ENCODE peak calls at places on chromosomes 5 and 9, in five cellular contexts. N, X, J, P and C are unnamed samples.
A peak's percentile ranks its signal among the peaks of the same experiment; 100 is the strongest.

GRCh38 chr9:7844283-7844682 is 44.7 kb upstream of the DMAC1 start:
- DNase-seq in J (peak; percentile 7), P (no peak), N (no peak), X (no peak), C (peak; percentile 14)

GRCh38 chr9:88932766-88933165 is 58.5 kb upstream of the S1PR3 start:
- DNase-seq in N (peak; percentile 81), P (no peak), X (no peak), J (no peak), C (no peak)

GRCh38 chr9:13351768-13352386 is 72.4 kb upstream of the MPDZ start:
- DNase-seq in J (peak; percentile 65), X (no peak), P (no peak), N (peak; percentile 61), C (no peak)

GRCh38 chr5:16666861-16667481 is 50.2 kb upstream of the RETREG1 start:
- DNase-seq in X (no peak), J (peak; percentile 15), P (peak; percentile 87), N (peak; percentile 31), C (no peak)

GRCh38 chr9:75265525-75265972 is 177.2 kb downstream of the OSTF1 start:
- DNase-seq in X (peak; percentile 45), P (no peak), J (peak; percentile 42), N (peak; percentile 20), C (peak; percentile 12)

GRCh38 chr9:91253488-91253887 is 108.2 kb downstream of the AUH start:
- DNase-seq in N (no peak), P (no peak), X (no peak), J (peak; percentile 31), C (no peak)

GRCh38 chr9:123157216-123157615 is 111.2 kb downstream of the STRBP start:
- DNase-seq in X (no peak), N (no peak), J (peak; percentile 50), P (no peak), C (no peak)

GRCh38 chr5:65809817-65810531 is 88.0 kb downstream of the NLN start:
- DNase-seq in P (peak; percentile 87), X (no peak), J (peak; percentile 62), N (no peak), C (peak; percentile 24)

GRCh38 chr5:134874831-134875655 is 872 bp downstream of the TXNDC15 start:
- DNase-seq in P (peak; percentile 76), J (peak; percentile 88), X (peak; percentile 73), N (no peak), C (peak; percentile 75)

GRCh38 chr9:14221119-14221518 is 92.8 kb downstream of the NFIB start:
- DNase-seq in X (no peak), N (no peak), J (peak; percentile 30), P (no peak), C (no peak)

GRCh38 chr5:172052454-172053236 is 46.2 kb upstream of the FBXW11 start:
- DNase-seq in X (no peak), J (peak; percentile 86), N (no peak), P (peak; percentile 90), C (no peak)

GRCh38 chr9:98726735-98727134 is 18.0 kb upstream of the GABBR2 start:
- DNase-seq in N (no peak), P (no peak), J (peak; percentile 90), X (no peak), C (peak; percentile 48)

GRCh38 chr5:122076669-122077450 is 1.2 kb downstream of the LOX start:
- DNase-seq in N (peak; percentile 29), P (peak; percentile 88), X (peak; percentile 78), J (peak; percentile 76), C (peak; percentile 49)

GRCh38 chr9:114025196-114025753 is 52.8 kb downstream of the AMBP start:
- DNase-seq in J (no peak), N (no peak), P (no peak), X (peak; percentile 22), C (no peak)

GRCh38 chr5:72114629-72115028 is 7.4 kb downstream of the MAP1B start:
- DNase-seq in X (no peak), P (no peak), J (no peak), N (no peak), C (no peak)

GRCh38 chr5:119332978-119333401 is 22.8 kb upstream of the TNFAIP8 start:
- DNase-seq in X (no peak), N (no peak), J (no peak), P (no peak), C (no peak)

GRCh38 chr5:53262348-53262970 is 152.9 kb upstream of the MOCS2 start:
- DNase-seq in P (no peak), J (peak; percentile 72), N (no peak), X (no peak), C (no peak)

GRCh38 chr9:124267271-124267807 is 9.6 kb downstream of the NEK6 start:
- DNase-seq in P (no peak), N (no peak), J (peak; percentile 85), X (peak; percentile 87), C (peak; percentile 63)

GRCh38 chr5:52517667-52518066 is 270.0 kb upstream of the ITGA1 start:
- DNase-seq in J (no peak), N (no peak), X (no peak), P (peak; percentile 28), C (no peak)

GRCh38 chr5:27125856-27126255 is 87.5 kb upstream of the CDH9 start:
- DNase-seq in P (no peak), N (no peak), J (no peak), X (no peak), C (no peak)

GRCh38 chr9:110249639-110250038 is 6.7 kb downstream of the TXN start:
- DNase-seq in P (no peak), X (no peak), J (no peak), N (no peak), C (no peak)

GRCh38 chr5:68239485-68239884 is 23.9 kb downstream of the PIK3R1 start:
- DNase-seq in X (peak; percentile 50), N (no peak), P (peak; percentile 80), J (peak; percentile 90), C (no peak)

GRCh38 chr9:83231039-83231438 is 168.1 kb upstream of the RASEF start:
- DNase-seq in P (no peak), N (no peak), X (no peak), J (no peak), C (no peak)

GRCh38 chr5:54520438-54520846 is 2.9 kb downstream of the SNX18 start:
- DNase-seq in N (no peak), X (peak; percentile 50), P (no peak), J (peak; percentile 56), C (no peak)

GRCh38 chr9:4489919-4490704 is at the start of gene SLC1A1:
- DNase-seq in X (peak; percentile 49), N (peak; percentile 48), J (peak; percentile 21), P (peak; percentile 81), C (peak; percentile 49)

GRCh38 chr5:10424124-10424731 is 17.5 kb upstream of the ROPN1L start:
- DNase-seq in J (peak; percentile 44), X (no peak), P (no peak), N (no peak), C (no peak)

GRCh38 chr5:91119265-91119664 is 263.9 kb downstream of the ARRDC3 start:
- DNase-seq in P (no peak), N (no peak), J (no peak), X (no peak), C (no peak)

GRCh38 chr9:126342621-126343031 is 16.0 kb downstream of the MVB12B start:
- DNase-seq in J (no peak), X (no peak), N (no peak), P (no peak), C (no peak)

GRCh38 chr5:178688551-178688950 is 41.9 kb downstream of the ZNF354A start:
- DNase-seq in X (no peak), P (no peak), J (no peak), N (no peak), C (no peak)

GRCh38 chr9:71763752-71764332 is 4.5 kb downstream of the CEMIP2 start:
- DNase-seq in X (no peak), J (no peak), P (no peak), N (no peak), C (no peak)

GRCh38 chr9:106862115-106862945 is 636 bp upstream of the ZNF462 start:
- DNase-seq in P (peak; percentile 64), N (no peak), X (peak; percentile 49), J (peak; percentile 52), C (peak; percentile 45)

GRCh38 chr5:103093727-103094126 is 26.2 kb downstream of the GIN1 start:
- DNase-seq in J (no peak), N (no peak), P (no peak), X (no peak), C (no peak)

GRCh38 chr9:134593756-134594375 is 47.7 kb upstream of the COL5A1 start:
- DNase-seq in X (no peak), J (no peak), P (no peak), N (no peak), C (no peak)

GRCh38 chr5:40224421-40224820 is 455.3 kb upstream of the PTGER4 start:
- DNase-seq in P (no peak), N (no peak), X (no peak), J (peak; percentile 75), C (no peak)